ENCODE peak calls at places on chromosomes 11 and 22, in nine cellular contexts. One of them, this sample, is unnamed.

GRCh38 chr11:17719940-17720795 is 797 bp downstream of the MYOD1 start:
- DNase-seq in NB4: no peak
- DNase-seq in tibial nerve: no peak
- DNase-seq in thyroid gland: no peak
- DNase-seq in HCT116: no peak
- DNase-seq in heart left ventricle: no peak
- DNase-seq in gastrocnemius medialis: peak; percentile 21
- DNase-seq in esophagus squamous epithelium: no peak
- DNase-seq in A549: peak; percentile 34
- DNase-seq in this sample: no peak

GRCh38 chr22:23536821-23537345 is 43.2 kb downstream of the IGLL1 start:
- DNase-seq in NB4: no peak
- DNase-seq in tibial nerve: no peak
- DNase-seq in thyroid gland: no peak
- DNase-seq in HCT116: no peak
- DNase-seq in heart left ventricle: no peak
- DNase-seq in gastrocnemius medialis: no peak
- DNase-seq in esophagus squamous epithelium: no peak
- DNase-seq in A549: no peak
- DNase-seq in this sample: no peak

GRCh38 chr11:129721685-129722084 is 94.0 kb upstream of the TMEM45B start:
- DNase-seq in NB4: no peak
- DNase-seq in tibial nerve: no peak
- DNase-seq in thyroid gland: no peak
- DNase-seq in HCT116: no peak
- DNase-seq in heart left ventricle: no peak
- DNase-seq in gastrocnemius medialis: no peak
- DNase-seq in esophagus squamous epithelium: no peak
- DNase-seq in A549: no peak
- DNase-seq in this sample: no peak

GRCh38 chr11:122706261-122706660 is 50.7 kb downstream of the UBASH3B start:
- DNase-seq in NB4: no peak
- DNase-seq in tibial nerve: no peak
- DNase-seq in thyroid gland: no peak
- DNase-seq in HCT116: no peak
- DNase-seq in heart left ventricle: no peak
- DNase-seq in gastrocnemius medialis: no peak
- DNase-seq in esophagus squamous epithelium: no peak
- DNase-seq in A549: peak; percentile 52
- DNase-seq in this sample: no peak

GRCh38 chr11:115502636-115503082 is 1.6 kb downstream of the CADM1 start:
- DNase-seq in NB4: no peak
- DNase-seq in tibial nerve: no peak
- DNase-seq in thyroid gland: no peak
- DNase-seq in HCT116: no peak
- DNase-seq in heart left ventricle: no peak
- DNase-seq in gastrocnemius medialis: no peak
- DNase-seq in esophagus squamous epithelium: no peak
- DNase-seq in A549: no peak
- DNase-seq in this sample: no peak

GRCh38 chr11:74538680-74539079 is 45.2 kb upstream of the LIPT2 start:
- DNase-seq in NB4: no peak
- DNase-seq in tibial nerve: no peak
- DNase-seq in thyroid gland: no peak
- DNase-seq in HCT116: no peak
- DNase-seq in heart left ventricle: no peak
- DNase-seq in gastrocnemius medialis: no peak
- DNase-seq in esophagus squamous epithelium: no peak
- DNase-seq in A549: no peak
- DNase-seq in this sample: no peak

GRCh38 chr11:16184588-16184987 is 171.8 kb downstream of the SOX6 start:
- DNase-seq in NB4: no peak
- DNase-seq in tibial nerve: no peak
- DNase-seq in thyroid gland: no peak
- DNase-seq in HCT116: no peak
- DNase-seq in heart left ventricle: no peak
- DNase-seq in gastrocnemius medialis: peak; percentile 49
- DNase-seq in esophagus squamous epithelium: no peak
- DNase-seq in A549: peak; percentile 86
- DNase-seq in this sample: no peak

GRCh38 chr22:29325785-29326315 is 10.4 kb upstream of the RASL10A start:
- DNase-seq in NB4: no peak
- DNase-seq in tibial nerve: no peak
- DNase-seq in thyroid gland: peak; percentile 1
- DNase-seq in HCT116: no peak
- DNase-seq in heart left ventricle: no peak
- DNase-seq in gastrocnemius medialis: no peak
- DNase-seq in esophagus squamous epithelium: no peak
- DNase-seq in A549: no peak
- DNase-seq in this sample: no peak

GRCh38 chr22:30433773-30434172 is 8.2 kb downstream of the MTFP1 start:
- DNase-seq in NB4: no peak
- DNase-seq in tibial nerve: no peak
- DNase-seq in thyroid gland: no peak
- DNase-seq in HCT116: no peak
- DNase-seq in heart left ventricle: no peak
- DNase-seq in gastrocnemius medialis: no peak
- DNase-seq in esophagus squamous epithelium: no peak
- DNase-seq in A549: no peak
- DNase-seq in this sample: no peak

GRCh38 chr11:128415539-128415938 is 171.8 kb downstream of the ETS1 start:
- DNase-seq in NB4: no peak
- DNase-seq in tibial nerve: no peak
- DNase-seq in thyroid gland: no peak
- DNase-seq in HCT116: no peak
- DNase-seq in heart left ventricle: no peak
- DNase-seq in gastrocnemius medialis: no peak
- DNase-seq in esophagus squamous epithelium: no peak
- DNase-seq in A549: no peak
- DNase-seq in this sample: no peak

GRCh38 chr22:48456449-48456848 is 1371.2 kb downstream of the BRD1 start:
- DNase-seq in NB4: no peak
- DNase-seq in tibial nerve: no peak
- DNase-seq in thyroid gland: no peak
- DNase-seq in HCT116: no peak
- DNase-seq in heart left ventricle: no peak
- DNase-seq in gastrocnemius medialis: peak; percentile 14
- DNase-seq in esophagus squamous epithelium: no peak
- DNase-seq in A549: no peak
- DNase-seq in this sample: no peak

GRCh38 chr11:100918551-100919500 is 210.8 kb downstream of the PGR start:
- DNase-seq in NB4: no peak
- DNase-seq in tibial nerve: no peak
- DNase-seq in thyroid gland: peak; percentile 60
- DNase-seq in HCT116: no peak
- DNase-seq in heart left ventricle: no peak
- DNase-seq in gastrocnemius medialis: no peak
- DNase-seq in esophagus squamous epithelium: no peak
- DNase-seq in A549: peak; percentile 36
- DNase-seq in this sample: no peak

GRCh38 chr11:96748639-96749370 is 359.0 kb downstream of the JRKL start:
- DNase-seq in NB4: no peak
- DNase-seq in tibial nerve: no peak
- DNase-seq in thyroid gland: no peak
- DNase-seq in HCT116: no peak
- DNase-seq in heart left ventricle: no peak
- DNase-seq in gastrocnemius medialis: no peak
- DNase-seq in esophagus squamous epithelium: no peak
- DNase-seq in A549: no peak
- DNase-seq in this sample: no peak

GRCh38 chr11:68038226-68038717 is 553 bp upstream of the TCIRG1 start:
- DNase-seq in NB4: no peak
- DNase-seq in tibial nerve: no peak
- DNase-seq in thyroid gland: no peak
- DNase-seq in HCT116: no peak
- DNase-seq in heart left ventricle: peak; percentile 52
- DNase-seq in gastrocnemius medialis: no peak
- DNase-seq in esophagus squamous epithelium: no peak
- DNase-seq in A549: no peak
- DNase-seq in this sample: no peak

GRCh38 chr11:77637345-77638165 is at the start of gene CLNS1A:
- DNase-seq in NB4: peak; percentile 99
- DNase-seq in tibial nerve: peak; percentile 70
- DNase-seq in thyroid gland: peak; percentile 83
- DNase-seq in HCT116: peak; percentile 82
- DNase-seq in heart left ventricle: peak; percentile 88
- DNase-seq in gastrocnemius medialis: peak; percentile 77
- DNase-seq in esophagus squamous epithelium: peak; percentile 30
- DNase-seq in A549: peak; percentile 93
- DNase-seq in this sample: peak; percentile 72
- TF ChIP-seq POLR2A in NB4: peak; percentile 96
- TF ChIP-seq POLR2A in tibial nerve: peak; percentile 31
- TF ChIP-seq POLR2A in thyroid gland: no peak
- TF ChIP-seq POLR2A in HCT116: peak; percentile 82
- TF ChIP-seq POLR2A in heart left ventricle: peak; percentile 71
- TF ChIP-seq POLR2A in gastrocnemius medialis: peak; percentile 47
- TF ChIP-seq POLR2A in esophagus squamous epithelium: no peak
- TF ChIP-seq POLR2A in A549: peak; percentile 92
- TF ChIP-seq POLR2A in this sample: peak; percentile 88

GRCh38 chr22:46742576-46743221 is 4.6 kb upstream of the CERK start:
- DNase-seq in NB4: no peak
- DNase-seq in tibial nerve: no peak
- DNase-seq in thyroid gland: no peak
- DNase-seq in HCT116: no peak
- DNase-seq in heart left ventricle: no peak
- DNase-seq in gastrocnemius medialis: no peak
- DNase-seq in esophagus squamous epithelium: no peak
- DNase-seq in A549: peak; percentile 55
- DNase-seq in this sample: no peak
- TF ChIP-seq POLR2A in NB4: no peak
- TF ChIP-seq POLR2A in tibial nerve: no peak
- TF ChIP-seq POLR2A in thyroid gland: no peak
- TF ChIP-seq POLR2A in HCT116: no peak
- TF ChIP-seq POLR2A in heart left ventricle: no peak
- TF ChIP-seq POLR2A in gastrocnemius medialis: no peak
- TF ChIP-seq POLR2A in esophagus squamous epithelium: no peak
- TF ChIP-seq POLR2A in A549: no peak
- TF ChIP-seq POLR2A in this sample: no peak

GRCh38 chr11:61799665-61800284 is 7.1 kb downstream of the FEN1 start:
- DNase-seq in NB4: no peak
- DNase-seq in tibial nerve: no peak
- DNase-seq in thyroid gland: no peak
- DNase-seq in HCT116: no peak
- DNase-seq in heart left ventricle: no peak
- DNase-seq in gastrocnemius medialis: no peak
- DNase-seq in esophagus squamous epithelium: no peak
- DNase-seq in A549: no peak
- DNase-seq in this sample: no peak

GRCh38 chr11:61806785-61807184 is 10.0 kb downstream of the FADS1 start:
- DNase-seq in NB4: no peak
- DNase-seq in tibial nerve: no peak
- DNase-seq in thyroid gland: no peak
- DNase-seq in HCT116: no peak
- DNase-seq in heart left ventricle: no peak
- DNase-seq in gastrocnemius medialis: no peak
- DNase-seq in esophagus squamous epithelium: no peak
- DNase-seq in A549: no peak
- DNase-seq in this sample: no peak

GRCh38 chr11:61803889-61804647 is 11.4 kb downstream of the FEN1 start:
- DNase-seq in NB4: no peak
- DNase-seq in tibial nerve: no peak
- DNase-seq in thyroid gland: no peak
- DNase-seq in HCT116: no peak
- DNase-seq in heart left ventricle: no peak
- DNase-seq in gastrocnemius medialis: no peak
- DNase-seq in esophagus squamous epithelium: no peak
- DNase-seq in A549: no peak
- DNase-seq in this sample: no peak

GRCh38 chr11:61800331-61801281 is 7.9 kb downstream of the FEN1 start:
- DNase-seq in NB4: no peak
- DNase-seq in tibial nerve: no peak
- DNase-seq in thyroid gland: no peak
- DNase-seq in HCT116: no peak
- DNase-seq in heart left ventricle: no peak
- DNase-seq in gastrocnemius medialis: no peak
- DNase-seq in esophagus squamous epithelium: no peak
- DNase-seq in A549: no peak
- DNase-seq in this sample: no peak

DNA sequence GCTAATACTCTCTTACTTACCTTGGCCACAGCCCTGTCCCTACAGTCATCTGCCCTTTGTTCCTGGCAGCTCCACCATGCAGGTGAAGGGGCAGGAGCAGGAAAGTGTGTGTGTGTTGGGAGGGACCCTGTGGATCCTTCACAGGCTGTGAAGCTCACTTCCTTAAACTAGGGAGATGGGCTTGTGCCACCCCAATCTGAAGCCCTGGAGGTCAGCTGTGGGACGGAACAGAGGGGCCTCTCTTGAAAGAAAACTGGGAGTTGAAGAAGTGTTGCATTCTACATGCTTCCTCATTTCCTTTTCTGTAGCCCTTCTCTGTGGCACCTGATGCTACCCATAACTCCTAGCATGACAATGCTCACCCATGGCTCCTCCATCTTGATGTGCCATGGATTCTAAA is 11.7 kb downstream of the FADS1 start:
- DNase-seq in NB4: peak; percentile 38
- DNase-seq in tibial nerve: no peak
- DNase-seq in thyroid gland: no peak
- DNase-seq in HCT116: no peak
- DNase-seq in heart left ventricle: no peak
- DNase-seq in gastrocnemius medialis: no peak
- DNase-seq in esophagus squamous epithelium: no peak
- DNase-seq in A549: no peak
- DNase-seq in this sample: no peak
- TF ChIP-seq POLR2A in NB4: no peak
- TF ChIP-seq POLR2A in tibial nerve: no peak
- TF ChIP-seq POLR2A in thyroid gland: no peak
- TF ChIP-seq POLR2A in HCT116: no peak
- TF ChIP-seq POLR2A in heart left ventricle: no peak
- TF ChIP-seq POLR2A in gastrocnemius medialis: no peak
- TF ChIP-seq POLR2A in esophagus squamous epithelium: no peak
- TF ChIP-seq POLR2A in A549: no peak
- TF ChIP-seq POLR2A in this sample: no peak

GRCh38 chr22:35229865-35230264 is 27.4 kb upstream of the HMGXB4 start:
- DNase-seq in NB4: no peak
- DNase-seq in tibial nerve: no peak
- DNase-seq in thyroid gland: no peak
- DNase-seq in HCT116: no peak
- DNase-seq in heart left ventricle: no peak
- DNase-seq in gastrocnemius medialis: no peak
- DNase-seq in esophagus squamous epithelium: no peak
- DNase-seq in A549: no peak
- DNase-seq in this sample: no peak

GRCh38 chr22:35231585-35232084 is 25.7 kb upstream of the HMGXB4 start:
- DNase-seq in NB4: peak; percentile 79
- DNase-seq in tibial nerve: no peak
- DNase-seq in thyroid gland: peak; percentile 68
- DNase-seq in HCT116: peak; percentile 85
- DNase-seq in heart left ventricle: peak; percentile 32
- DNase-seq in gastrocnemius medialis: no peak
- DNase-seq in esophagus squamous epithelium: no peak
- DNase-seq in A549: peak; percentile 78
- DNase-seq in this sample: peak; percentile 24

GRCh38 chr22:35230417-35230816 is 26.9 kb upstream of the HMGXB4 start:
- DNase-seq in NB4: no peak
- DNase-seq in tibial nerve: no peak
- DNase-seq in thyroid gland: no peak
- DNase-seq in HCT116: no peak
- DNase-seq in heart left ventricle: no peak
- DNase-seq in gastrocnemius medialis: no peak
- DNase-seq in esophagus squamous epithelium: no peak
- DNase-seq in A549: no peak
- DNase-seq in this sample: no peak

GRCh38 chr22:35227248-35227647 is 30.0 kb upstream of the HMGXB4 start:
- DNase-seq in NB4: peak; percentile 50
- DNase-seq in tibial nerve: no peak
- DNase-seq in thyroid gland: no peak
- DNase-seq in HCT116: no peak
- DNase-seq in heart left ventricle: no peak
- DNase-seq in gastrocnemius medialis: no peak
- DNase-seq in esophagus squamous epithelium: no peak
- DNase-seq in A549: no peak
- DNase-seq in this sample: no peak

GRCh38 chr22:35230839-35231584 is 26.3 kb upstream of the HMGXB4 start:
- DNase-seq in NB4: peak; percentile 22
- DNase-seq in tibial nerve: no peak
- DNase-seq in thyroid gland: no peak
- DNase-seq in HCT116: peak; percentile 50
- DNase-seq in heart left ventricle: no peak
- DNase-seq in gastrocnemius medialis: no peak
- DNase-seq in esophagus squamous epithelium: no peak
- DNase-seq in A549: peak; percentile 48
- DNase-seq in this sample: no peak
- TF ChIP-seq POLR2A in NB4: peak; percentile 26
- TF ChIP-seq POLR2A in tibial nerve: no peak
- TF ChIP-seq POLR2A in thyroid gland: no peak
- TF ChIP-seq POLR2A in HCT116: peak; percentile 98
- TF ChIP-seq POLR2A in heart left ventricle: no peak
- TF ChIP-seq POLR2A in gastrocnemius medialis: no peak
- TF ChIP-seq POLR2A in esophagus squamous epithelium: no peak
- TF ChIP-seq POLR2A in A549: no peak
- TF ChIP-seq POLR2A in this sample: no peak